ENCODE peak calls at places on chromosome 2, in ten cellular contexts. F is HFF-Myc, L is thoracic aorta, X is dorsolateral prefrontal cortex, A is OCI-LY7, S is fibroblast of the aortic adventitia, N is cardiac muscle cell, Q is coronary artery, G is tibial nerve, C is WTC11. O is an unnamed sample.

GRCh38 chr2:16487686-16488085 is 177.9 kb downstream of the CYRIA start:
- DNase-seq in F (no peak), L (no peak), X (peak; percentile 12), A (no peak), S (peak; percentile 1), N (peak; percentile 62), Q (no peak), G (no peak), C (no peak), O (no peak)

GRCh38 chr2:74440005-74440377 is 1.7 kb downstream of the RTKN start:
- DNase-seq in F (no peak), L (no peak), X (peak; percentile 91), A (no peak), S (peak; percentile 62), N (peak; percentile 50), Q (no peak), G (peak; percentile 86), C (no peak), O (peak; percentile 43)

GRCh38 chr2:45992021-45992745 is 305.0 kb upstream of the EPAS1 start:
- DNase-seq in F (no peak), L (peak; percentile 56), X (no peak), A (no peak), S (peak; percentile 98), N (no peak), Q (peak; percentile 85), G (no peak), C (no peak), O (no peak)

GRCh38 chr2:100960688-100961087 is 41.4 kb upstream of the RPL31 start:
- DNase-seq in F (no peak), L (no peak), X (no peak), A (no peak), S (no peak), N (no peak), Q (no peak), G (no peak), C (no peak), O (no peak)

GRCh38 chr2:81647715-81648114 is 1343.2 kb upstream of the LRRTM1 start:
- DNase-seq in F (no peak), L (no peak), X (no peak), A (no peak), S (no peak), N (no peak), Q (no peak), G (no peak), C (no peak), O (no peak)

GRCh38 chr2:86807462-86808275 is 17.0 kb upstream of the CD8A start:
- DNase-seq in F (peak; percentile 3), L (no peak), X (peak; percentile 84), A (no peak), S (peak; percentile 10), N (peak; percentile 67), Q (no peak), G (no peak), C (peak; percentile 66), O (no peak)

GRCh38 chr2:235142588-235142987 is 190.8 kb downstream of the SH3BP4 start:
- DNase-seq in F (no peak), L (no peak), X (no peak), A (no peak), S (no peak), N (no peak), Q (no peak), G (no peak), C (no peak), O (no peak)

GRCh38 chr2:222318026-222318711 is 19.4 kb upstream of the PAX3 start:
- DNase-seq in F (peak; percentile 25), L (no peak), X (peak; percentile 32), A (peak; percentile 36), S (peak; percentile 69), N (peak; percentile 85), Q (no peak), G (no peak), C (peak; percentile 83), O (no peak)

GRCh38 chr2:145228506-145228905 is 708.6 kb upstream of the ZEB2 start:
- DNase-seq in F (no peak), L (no peak), X (no peak), A (no peak), S (peak; percentile 17), N (no peak), Q (no peak), G (peak; percentile 30), C (no peak), O (no peak)

DNA sequence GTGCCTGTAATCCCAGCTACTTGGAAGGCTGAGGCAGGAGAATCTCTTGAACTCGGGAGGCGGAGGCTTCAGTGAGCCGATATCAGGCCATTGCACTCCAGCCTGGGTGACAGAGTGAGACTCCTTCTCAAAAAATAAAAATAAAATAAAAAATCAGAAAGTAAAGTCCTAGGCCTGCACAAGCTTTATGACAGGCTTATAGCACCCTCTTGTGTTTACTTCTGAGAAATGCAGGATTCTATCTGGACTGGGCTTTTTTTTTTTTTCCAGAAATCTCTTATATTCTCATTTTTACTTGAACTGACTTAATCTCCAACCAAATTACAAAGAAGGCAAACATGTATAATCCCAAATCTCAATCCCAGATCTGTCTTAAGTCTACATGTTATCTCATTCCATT is 26.1 kb upstream of the REG3G start:
- DNase-seq in F (no peak), L (no peak), X (no peak), A (peak; percentile 65), S (peak; percentile 9), N (peak; percentile 34), Q (no peak), G (no peak), C (no peak), O (no peak)
- TF ChIP-seq CTCF in F (no peak), L (no peak), X (peak; percentile 48), A (peak; percentile 82), S (peak; percentile 16), N (peak; percentile 32), Q (no peak), G (no peak), C (no peak), O (peak; percentile 67)

DNA sequence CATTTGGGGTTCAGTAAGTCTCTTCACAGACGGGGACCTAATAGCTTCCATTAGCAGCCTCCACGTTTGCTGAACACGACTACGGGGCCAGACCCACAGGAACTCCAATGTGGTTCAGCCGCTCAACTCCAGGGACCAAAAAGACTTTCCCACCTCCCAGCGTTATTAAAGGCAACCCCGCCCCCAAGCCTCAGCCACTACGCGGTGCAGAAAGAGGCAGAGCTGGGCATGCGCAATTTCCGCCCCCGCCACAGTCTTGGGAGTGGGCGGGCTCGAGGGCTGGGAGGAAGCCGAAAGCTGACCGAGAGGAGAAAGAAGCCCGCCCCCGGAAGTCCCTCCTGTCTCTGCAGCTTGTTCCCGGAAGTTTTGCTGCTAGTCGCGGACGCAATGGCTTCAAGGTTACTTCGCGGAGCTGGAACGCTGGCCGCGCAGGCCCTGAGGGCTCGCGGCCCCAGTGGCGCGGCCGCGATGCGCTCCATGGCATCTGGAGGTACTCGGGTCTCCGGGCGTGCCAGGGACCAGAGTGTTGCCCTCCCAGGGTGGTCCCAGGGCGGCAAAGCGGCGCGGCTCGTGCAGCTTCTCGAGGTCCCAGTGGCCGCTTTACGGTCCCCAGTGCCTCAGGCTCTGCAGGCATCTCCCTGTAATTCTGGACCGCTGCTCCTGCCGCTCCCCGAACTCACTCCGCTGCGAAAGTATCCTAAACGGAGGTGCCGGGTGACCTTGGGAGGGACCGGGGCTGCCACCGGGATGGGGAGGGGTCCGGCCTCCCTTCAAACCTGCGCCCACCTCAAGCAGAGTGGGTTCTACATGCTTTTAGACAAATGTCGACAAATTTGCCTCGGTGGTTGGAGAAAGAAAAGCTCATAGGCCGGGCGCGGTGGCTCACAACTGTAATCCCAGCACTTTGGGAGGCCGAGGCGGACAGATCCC is at the start of gene COX5B:
- DNase-seq in F (peak; percentile 91), L (peak; percentile 97), X (peak; percentile 99), A (peak; percentile 98), S (peak; percentile 94), N (peak; percentile 100), Q (peak; percentile 99), G (peak; percentile 96), C (peak; percentile 99), O (peak; percentile 99)
- TF ChIP-seq CTCF in F (no peak), L (no peak), X (peak; percentile 49), A (no peak), S (no peak), N (no peak), Q (peak; percentile 14), G (no peak), C (no peak), O (no peak)

GRCh38 chr2:176093145-176093888 is 796 bp downstream of the HOXD13 start:
- DNase-seq in F (no peak), L (no peak), X (no peak), A (no peak), S (no peak), N (no peak), Q (no peak), G (no peak), C (no peak), O (no peak)
- TF ChIP-seq CTCF in F (peak; percentile 21), L (no peak), X (no peak), A (no peak), S (no peak), N (no peak), Q (no peak), G (no peak), C (no peak), O (no peak)

GRCh38 chr2:218011641-218012040 is 8.8 kb upstream of the TNS1 start:
- DNase-seq in F (no peak), L (no peak), X (no peak), A (no peak), S (no peak), N (no peak), Q (no peak), G (no peak), C (no peak), O (no peak)
- TF ChIP-seq CTCF in F (no peak), L (no peak), X (no peak), A (no peak), S (no peak), N (no peak), Q (no peak), G (no peak), C (no peak), O (no peak)

GRCh38 chr2:48943436-48943835 is 187.9 kb upstream of the LHCGR start:
- DNase-seq in F (no peak), L (no peak), X (no peak), A (no peak), S (no peak), N (no peak), Q (no peak), G (no peak), C (no peak), O (no peak)
- TF ChIP-seq CTCF in F (no peak), L (no peak), X (no peak), A (no peak), S (no peak), N (no peak), Q (no peak), G (no peak), C (no peak), O (no peak)

GRCh38 chr2:232520489-232520888 is 301 bp downstream of the PRSS56 start:
- DNase-seq in F (no peak), L (no peak), X (no peak), A (no peak), S (no peak), N (no peak), Q (no peak), G (no peak), C (no peak), O (no peak)
- TF ChIP-seq CTCF in F (no peak), L (no peak), X (no peak), A (no peak), S (no peak), N (no peak), Q (no peak), G (no peak), C (no peak), O (no peak)